ENCODE peak calls at places on chromosomes 5 and 9, in four cellular contexts. One of them, this sample, is unnamed.

GRCh38 chr5:148454576-148454975 is 70.8 kb downstream of the FBXO38 start:
- DNase-seq in aorta: no peak
- DNase-seq in mucosa of descending colon: no peak
- DNase-seq in transverse colon: no peak
- DNase-seq in this sample: no peak

GRCh38 chr9:136644593-136645342 is 17.9 kb upstream of the EGFL7 start:
- DNase-seq in aorta: peak; percentile 91
- DNase-seq in mucosa of descending colon: peak; percentile 79
- DNase-seq in transverse colon: peak; percentile 58
- DNase-seq in this sample: peak; percentile 80

GRCh38 chr9:102479191-102479590 is 515.9 kb upstream of the CYLC2 start:
- DNase-seq in aorta: no peak
- DNase-seq in mucosa of descending colon: no peak
- DNase-seq in transverse colon: no peak
- DNase-seq in this sample: no peak

GRCh38 chr5:144206136-144206535 is 35.5 kb downstream of the KCTD16 start:
- DNase-seq in aorta: no peak
- DNase-seq in mucosa of descending colon: no peak
- DNase-seq in transverse colon: no peak
- DNase-seq in this sample: no peak

GRCh38 chr9:631596-631995 is 209.9 kb upstream of the DMRT1 start:
- DNase-seq in aorta: no peak
- DNase-seq in mucosa of descending colon: no peak
- DNase-seq in transverse colon: no peak
- DNase-seq in this sample: no peak

GRCh38 chr9:69153707-69154521 is 20.2 kb upstream of the TJP2 start:
- DNase-seq in aorta: no peak
- DNase-seq in mucosa of descending colon: no peak
- DNase-seq in transverse colon: no peak
- DNase-seq in this sample: no peak

GRCh38 chr5:153896701-153897100 is 142.0 kb downstream of the FAM114A2 start:
- DNase-seq in aorta: no peak
- DNase-seq in mucosa of descending colon: no peak
- DNase-seq in transverse colon: no peak
- DNase-seq in this sample: no peak

GRCh38 chr9:114363424-114363823 is 24.4 kb downstream of the AKNA start:
- DNase-seq in aorta: no peak
- DNase-seq in mucosa of descending colon: no peak
- DNase-seq in transverse colon: no peak
- DNase-seq in this sample: no peak

GRCh38 chr5:123722451-123722850 is 210.5 kb downstream of the CSNK1G3 start:
- DNase-seq in aorta: no peak
- DNase-seq in mucosa of descending colon: no peak
- DNase-seq in transverse colon: no peak
- DNase-seq in this sample: no peak

GRCh38 chr9:105154723-105155191 is 89.7 kb upstream of the SLC44A1 start:
- DNase-seq in aorta: no peak
- DNase-seq in mucosa of descending colon: no peak
- DNase-seq in transverse colon: no peak
- DNase-seq in this sample: no peak

GRCh38 chr5:133471699-133472098 is 140.6 kb downstream of the FSTL4 start:
- DNase-seq in aorta: no peak
- DNase-seq in mucosa of descending colon: no peak
- DNase-seq in transverse colon: no peak
- DNase-seq in this sample: no peak

GRCh38 chr5:58077966-58078365 is 381.9 kb downstream of the PLK2 start:
- DNase-seq in aorta: no peak
- DNase-seq in mucosa of descending colon: no peak
- DNase-seq in transverse colon: no peak
- DNase-seq in this sample: no peak

GRCh38 chr5:53490747-53491146 is 10.3 kb downstream of the FST start:
- DNase-seq in aorta: no peak
- DNase-seq in mucosa of descending colon: no peak
- DNase-seq in transverse colon: no peak
- DNase-seq in this sample: no peak

GRCh38 chr5:153429734-153430133 is 60.7 kb upstream of the GRIA1 start:
- DNase-seq in aorta: no peak
- DNase-seq in mucosa of descending colon: no peak
- DNase-seq in transverse colon: no peak
- DNase-seq in this sample: no peak

GRCh38 chr5:91127682-91128081 is 255.4 kb downstream of the ARRDC3 start:
- DNase-seq in aorta: no peak
- DNase-seq in mucosa of descending colon: no peak
- DNase-seq in transverse colon: no peak
- DNase-seq in this sample: no peak

GRCh38 chr5:130978475-130978874 is 186.6 kb downstream of the HINT1 start:
- DNase-seq in aorta: no peak
- DNase-seq in mucosa of descending colon: no peak
- DNase-seq in transverse colon: no peak
- DNase-seq in this sample: no peak

GRCh38 chr5:13955896-13956295 is 11.4 kb upstream of the DNAH5 start:
- DNase-seq in aorta: no peak
- DNase-seq in mucosa of descending colon: no peak
- DNase-seq in transverse colon: no peak
- DNase-seq in this sample: no peak

GRCh38 chr5:148205044-148205813 is 2.4 kb downstream of the SPINK6 start:
- DNase-seq in aorta: no peak
- DNase-seq in mucosa of descending colon: no peak
- DNase-seq in transverse colon: no peak
- DNase-seq in this sample: no peak

GRCh38 chr9:19130436-19130835 is 3.1 kb upstream of the PLIN2 start:
- DNase-seq in aorta: no peak
- DNase-seq in mucosa of descending colon: no peak
- DNase-seq in transverse colon: no peak
- DNase-seq in this sample: no peak

GRCh38 chr9:109447329-109448076 is 50.6 kb downstream of the PTPN3 start:
- DNase-seq in aorta: no peak
- DNase-seq in mucosa of descending colon: no peak
- DNase-seq in transverse colon: no peak
- DNase-seq in this sample: no peak

GRCh38 chr9:110088099-110088498 is 119.9 kb downstream of the C9orf152 start:
- DNase-seq in aorta: no peak
- DNase-seq in mucosa of descending colon: no peak
- DNase-seq in transverse colon: no peak
- DNase-seq in this sample: no peak

GRCh38 chr9:127546125-127546832 is 65.8 kb upstream of the STXBP1 start:
- DNase-seq in aorta: no peak
- DNase-seq in mucosa of descending colon: no peak
- DNase-seq in transverse colon: peak; percentile 37
- DNase-seq in this sample: no peak

GRCh38 chr9:23587903-23588302 is 238.1 kb downstream of the ELAVL2 start:
- DNase-seq in aorta: no peak
- DNase-seq in mucosa of descending colon: no peak
- DNase-seq in transverse colon: no peak
- DNase-seq in this sample: no peak

GRCh38 chr9:134693641-134694367 is 52.2 kb downstream of the COL5A1 start:
- DNase-seq in aorta: peak; percentile 42
- DNase-seq in mucosa of descending colon: peak; percentile 29
- DNase-seq in transverse colon: no peak
- DNase-seq in this sample: peak; percentile 13

GRCh38 chr5:10442581-10442980 is 902 bp downstream of the ROPN1L start:
- DNase-seq in aorta: no peak
- DNase-seq in mucosa of descending colon: no peak
- DNase-seq in transverse colon: no peak
- DNase-seq in this sample: no peak

GRCh38 chr9:70392189-70392588 is 22.3 kb downstream of the KLF9 start:
- DNase-seq in aorta: no peak
- DNase-seq in mucosa of descending colon: no peak
- DNase-seq in transverse colon: no peak
- DNase-seq in this sample: no peak

GRCh38 chr9:113578877-113579269 is 115.3 kb downstream of the RGS3 start:
- DNase-seq in aorta: peak; percentile 89
- DNase-seq in mucosa of descending colon: peak; percentile 89
- DNase-seq in transverse colon: peak; percentile 80
- DNase-seq in this sample: peak; percentile 43

GRCh38 chr5:153824909-153825308 is 213.8 kb downstream of the FAM114A2 start:
- DNase-seq in aorta: no peak
- DNase-seq in mucosa of descending colon: no peak
- DNase-seq in transverse colon: no peak
- DNase-seq in this sample: no peak

GRCh38 chr9:99368341-99369326 is 146.6 kb downstream of the SEC61B start:
- DNase-seq in aorta: peak; percentile 76
- DNase-seq in mucosa of descending colon: no peak
- DNase-seq in transverse colon: peak; percentile 10
- DNase-seq in this sample: peak; percentile 66

GRCh38 chr5:35138232-35138631 is 90.5 kb upstream of the AGXT2 start:
- DNase-seq in aorta: no peak
- DNase-seq in mucosa of descending colon: no peak
- DNase-seq in transverse colon: no peak
- DNase-seq in this sample: no peak

DNA sequence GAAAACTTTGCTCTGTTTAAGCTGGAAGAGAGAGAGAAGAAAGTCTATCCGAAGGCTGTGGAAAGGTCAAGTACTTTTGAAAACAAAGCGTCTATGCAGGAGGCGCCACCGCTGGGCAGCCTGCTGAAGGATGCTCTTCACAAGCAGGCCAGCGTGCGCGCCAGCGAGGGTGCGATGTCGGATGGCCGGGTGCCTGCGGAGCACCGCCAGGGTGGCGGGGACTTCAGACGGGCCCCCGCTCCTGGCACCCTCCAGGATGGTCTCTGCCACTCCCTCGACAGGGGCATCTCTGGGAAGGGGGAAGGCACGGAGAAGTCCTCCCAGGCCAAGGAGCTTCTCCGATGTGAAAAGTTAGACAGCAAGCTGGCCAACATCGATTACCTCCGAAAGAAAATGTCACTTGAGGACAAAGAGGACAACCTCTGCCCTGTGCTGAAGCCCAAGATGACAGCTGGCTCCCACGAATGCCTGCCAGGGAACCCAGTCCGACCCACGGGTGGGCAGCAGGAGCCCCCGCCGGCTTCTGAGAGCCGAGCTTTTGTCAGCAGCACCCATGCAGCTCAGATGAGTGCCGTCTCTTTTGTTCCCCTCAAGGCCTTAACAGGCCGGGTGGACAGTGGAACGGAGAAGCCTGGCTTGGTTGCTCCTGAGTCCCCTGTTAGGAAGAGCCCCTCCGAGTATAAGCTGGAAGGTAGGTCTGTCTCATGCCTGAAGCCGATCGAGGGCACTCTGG is 32.6 kb downstream of the CD180 start:
- DNase-seq in aorta: no peak
- DNase-seq in mucosa of descending colon: peak; percentile 43
- DNase-seq in transverse colon: no peak
- DNase-seq in this sample: no peak
- H3K36me3 ChIP-seq in aorta: peaks cover 8% of the 10 kb centered on the region
- H3K36me3 ChIP-seq in mucosa of descending colon: no peaks in the 10 kb centered on the region
- H3K36me3 ChIP-seq in transverse colon: no peaks in the 10 kb centered on the region
- H3K36me3 ChIP-seq in this sample: peaks cover 73% of the 10 kb centered on the region

DNA sequence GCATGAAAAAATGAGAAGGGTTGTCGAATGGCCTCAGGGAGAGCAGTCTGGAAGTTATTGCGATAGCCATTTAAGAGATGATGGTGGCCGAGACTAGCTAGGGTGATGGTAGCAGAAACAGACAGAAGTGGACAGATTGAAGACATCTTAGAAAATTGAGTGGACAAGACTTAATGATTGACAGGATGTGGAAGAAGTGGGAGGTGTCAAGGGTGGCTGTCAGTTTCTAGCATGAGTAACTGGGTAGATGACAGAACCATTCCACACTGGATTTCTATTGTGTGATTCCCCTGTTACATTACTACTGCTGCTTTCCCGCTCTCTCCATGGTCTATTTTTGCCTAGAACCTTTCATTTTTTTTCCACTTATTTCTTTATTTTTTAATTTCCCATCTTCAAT is 12.6 kb downstream of the CHMP5 start:
- DNase-seq in aorta: no peak
- DNase-seq in mucosa of descending colon: no peak
- DNase-seq in transverse colon: no peak
- DNase-seq in this sample: no peak
- H3K36me3 ChIP-seq in aorta: peaks cover 12% of the 10 kb centered on the region
- H3K36me3 ChIP-seq in mucosa of descending colon: no peaks in the 10 kb centered on the region
- H3K36me3 ChIP-seq in transverse colon: no peaks in the 10 kb centered on the region
- H3K36me3 ChIP-seq in this sample: peaks cover 98% of the 10 kb centered on the region

DNA sequence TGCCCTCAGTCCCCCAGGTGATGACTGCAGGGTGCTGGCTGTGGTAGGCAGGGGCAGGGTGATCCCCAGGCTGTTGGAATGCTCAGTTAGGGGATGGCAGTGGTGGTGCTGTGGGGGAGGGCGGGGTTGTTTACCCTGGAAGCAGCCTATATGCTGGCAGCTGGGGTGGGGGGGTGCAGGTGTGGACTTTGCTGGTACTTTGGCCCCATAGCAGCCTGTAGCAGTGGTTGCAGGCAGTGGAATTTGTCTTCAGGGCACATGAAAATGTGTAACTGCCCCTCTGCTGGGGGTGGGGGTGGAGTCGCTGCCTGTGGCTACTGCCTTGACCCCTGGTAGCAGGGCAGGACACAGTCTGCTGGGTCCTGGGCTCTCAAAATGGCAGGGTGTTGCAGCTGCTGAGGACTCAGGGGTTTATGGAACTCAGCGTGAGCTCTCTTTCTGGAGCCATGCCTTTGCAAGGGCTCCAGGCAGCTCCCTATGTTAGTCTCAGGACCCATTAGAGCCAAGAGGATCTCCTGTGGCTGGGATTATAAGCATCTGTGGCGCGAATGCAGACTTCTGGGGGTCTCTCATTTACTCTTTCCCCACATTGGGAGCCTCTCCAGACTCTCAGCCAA is 65.0 kb downstream of the RMI1 start:
- DNase-seq in aorta: no peak
- DNase-seq in mucosa of descending colon: no peak
- DNase-seq in transverse colon: no peak
- DNase-seq in this sample: no peak
- H3K36me3 ChIP-seq in aorta: no peaks in the 10 kb centered on the region
- H3K36me3 ChIP-seq in mucosa of descending colon: no peaks in the 10 kb centered on the region
- H3K36me3 ChIP-seq in transverse colon: no peaks in the 10 kb centered on the region
- H3K36me3 ChIP-seq in this sample: no peaks in the 10 kb centered on the region

GRCh38 chr9:123111427-123111826 is 78.0 kb downstream of the GPR21 start:
- DNase-seq in aorta: no peak
- DNase-seq in mucosa of descending colon: no peak
- DNase-seq in transverse colon: no peak
- DNase-seq in this sample: no peak

GRCh38 chr9:123108976-123109375 is 75.5 kb downstream of the GPR21 start:
- DNase-seq in aorta: no peak
- DNase-seq in mucosa of descending colon: no peak
- DNase-seq in transverse colon: no peak
- DNase-seq in this sample: no peak

GRCh38 chr9:123107639-123108285 is 74.3 kb downstream of the GPR21 start:
- DNase-seq in aorta: no peak
- DNase-seq in mucosa of descending colon: no peak
- DNase-seq in transverse colon: no peak
- DNase-seq in this sample: no peak

GRCh38 chr9:123111977-123112869 is 78.8 kb downstream of the GPR21 start:
- DNase-seq in aorta: no peak
- DNase-seq in mucosa of descending colon: no peak
- DNase-seq in transverse colon: no peak
- DNase-seq in this sample: peak; percentile 27

GRCh38 chr9:123109540-123110279 is 76.2 kb downstream of the GPR21 start:
- DNase-seq in aorta: no peak
- DNase-seq in mucosa of descending colon: no peak
- DNase-seq in transverse colon: no peak
- DNase-seq in this sample: no peak
- H3K36me3 ChIP-seq in aorta: peaks cover 11% of the 10 kb centered on the region
- H3K36me3 ChIP-seq in mucosa of descending colon: no peaks in the 10 kb centered on the region
- H3K36me3 ChIP-seq in transverse colon: no peaks in the 10 kb centered on the region
- H3K36me3 ChIP-seq in this sample: peaks cover 43% of the 10 kb centered on the region

GRCh38 chr9:95067057-95067456 is 250.5 kb downstream of the FANCC start:
- DNase-seq in aorta: no peak
- DNase-seq in mucosa of descending colon: no peak
- DNase-seq in transverse colon: no peak
- DNase-seq in this sample: no peak
- H3K36me3 ChIP-seq in aorta: peaks cover 1% of the 10 kb centered on the region
- H3K36me3 ChIP-seq in mucosa of descending colon: no peaks in the 10 kb centered on the region
- H3K36me3 ChIP-seq in transverse colon: no peaks in the 10 kb centered on the region
- H3K36me3 ChIP-seq in this sample: peaks cover 63% of the 10 kb centered on the region